ENCODE peak calls at places on chromosomes 2 and 18, in nine cellular contexts. P is HFFc6, S is AG04450, U is body of pancreas, W is brain microvascular endothelial cell, X is foreskin fibroblast, M is Calu3, K is AG09309, I is psoas muscle. T is an unnamed sample.

GRCh38 chr2:9473985-9474360 is 378 bp upstream of the IAH1 start:
- DNase-seq in P (no peak), S (no peak), U (peak), W (no peak), X (peak), M (peak), K (no peak), I (peak), T (no peak)

GRCh38 chr2:32005371-32005976 is 5.3 kb downstream of the MEMO1 start:
- DNase-seq in P (no peak), S (no peak), U (no peak), W (no peak), X (no peak), M (no peak), K (no peak), I (no peak), T (no peak)

GRCh38 chr2:35292269-35292668 is 1063.3 kb upstream of the CRIM1 start:
- DNase-seq in P (no peak), S (no peak), U (no peak), W (no peak), X (peak), M (no peak), K (no peak), I (no peak), T (no peak)

GRCh38 chr2:70785137-70785911 is 5.1 kb downstream of the FIGLA start:
- DNase-seq in P (peak), S (no peak), U (no peak), W (peak), X (peak), M (peak), K (no peak), I (no peak), T (no peak)

GRCh38 chr2:141497262-141497661 is 633.6 kb downstream of the LRP1B start:
- DNase-seq in P (no peak), S (no peak), U (no peak), W (no peak), X (no peak), M (no peak), K (no peak), I (no peak), T (no peak)

GRCh38 chr2:230956827-230957755 is 32.0 kb upstream of the GPR55 start:
- DNase-seq in P (peak), S (no peak), U (peak), W (peak), X (peak), M (peak), K (no peak), I (no peak), T (no peak)

GRCh38 chr18:62617793-62618591 is 95.2 kb downstream of the ZCCHC2 start:
- DNase-seq in P (no peak), S (no peak), U (no peak), W (no peak), X (no peak), M (no peak), K (no peak), I (no peak), T (no peak)

GRCh38 chr2:240930096-240930630 is 24.0 kb downstream of the CROCC2 start:
- DNase-seq in P (no peak), S (no peak), U (no peak), W (no peak), X (no peak), M (peak), K (no peak), I (peak), T (no peak)

GRCh38 chr2:145169285-145169684 is 649.4 kb upstream of the ZEB2 start:
- DNase-seq in P (no peak), S (no peak), U (no peak), W (no peak), X (peak), M (no peak), K (no peak), I (no peak), T (no peak)

GRCh38 chr2:185970148-185970852 is 231.7 kb downstream of the FSIP2 start:
- DNase-seq in P (no peak), S (no peak), U (no peak), W (no peak), X (peak), M (peak), K (no peak), I (no peak), T (no peak)

GRCh38 chr18:21243041-21243431 is 1.0 kb downstream of the GREB1L start:
- DNase-seq in P (no peak), S (no peak), U (no peak), W (no peak), X (peak), M (peak), K (no peak), I (no peak), T (no peak)

GRCh38 chr2:120544522-120544921 is 191.1 kb upstream of the GLI2 start:
- DNase-seq in P (no peak), S (no peak), U (no peak), W (no peak), X (no peak), M (no peak), K (no peak), I (no peak), T (no peak)

GRCh38 chr2:120219766-120220165 is 3.4 kb downstream of the TMEM185B start:
- DNase-seq in P (no peak), S (no peak), U (no peak), W (no peak), X (peak), M (no peak), K (no peak), I (peak), T (no peak)

GRCh38 chr2:129831018-129831417 is 148.4 kb upstream of the RAB6C start:
- DNase-seq in P (no peak), S (no peak), U (no peak), W (no peak), X (no peak), M (no peak), K (no peak), I (no peak), T (no peak)

GRCh38 chr2:129828829-129829228 is 150.6 kb upstream of the RAB6C start:
- DNase-seq in P (no peak), S (no peak), U (no peak), W (no peak), X (no peak), M (no peak), K (no peak), I (no peak), T (no peak)

GRCh38 chr2:129823044-129823443 is 156.4 kb upstream of the RAB6C start:
- DNase-seq in P (no peak), S (no peak), U (no peak), W (no peak), X (no peak), M (no peak), K (no peak), I (no peak), T (no peak)

GRCh38 chr2:129829577-129829976 is 149.9 kb upstream of the RAB6C start:
- DNase-seq in P (no peak), S (no peak), U (no peak), W (no peak), X (no peak), M (no peak), K (no peak), I (no peak), T (no peak)

GRCh38 chr2:129827251-129827894 is 152.1 kb upstream of the RAB6C start:
- DNase-seq in P (no peak), S (no peak), U (no peak), W (no peak), X (no peak), M (no peak), K (no peak), I (no peak), T (no peak)
- TF ChIP-seq CTCF in P (no peak), S (no peak), U (no peak), W (no peak), X (no peak), M (no peak), K (no peak), I (no peak), T (no peak)

GRCh38 chr2:23801396-23801795 is 125.5 kb downstream of the ATAD2B start:
- DNase-seq in P (peak), S (peak), U (no peak), W (no peak), X (peak), M (no peak), K (peak), I (no peak), T (peak)

GRCh38 chr2:23803275-23803964 is 123.5 kb downstream of the ATAD2B start:
- DNase-seq in P (peak), S (peak), U (no peak), W (peak), X (peak), M (no peak), K (peak), I (no peak), T (no peak)

GRCh38 chr2:23806665-23807064 is 120.3 kb downstream of the ATAD2B start:
- DNase-seq in P (no peak), S (no peak), U (no peak), W (no peak), X (no peak), M (no peak), K (no peak), I (no peak), T (no peak)

GRCh38 chr2:23806201-23806600 is 120.7 kb downstream of the ATAD2B start:
- DNase-seq in P (no peak), S (no peak), U (no peak), W (no peak), X (no peak), M (no peak), K (no peak), I (no peak), T (no peak)

DNA sequence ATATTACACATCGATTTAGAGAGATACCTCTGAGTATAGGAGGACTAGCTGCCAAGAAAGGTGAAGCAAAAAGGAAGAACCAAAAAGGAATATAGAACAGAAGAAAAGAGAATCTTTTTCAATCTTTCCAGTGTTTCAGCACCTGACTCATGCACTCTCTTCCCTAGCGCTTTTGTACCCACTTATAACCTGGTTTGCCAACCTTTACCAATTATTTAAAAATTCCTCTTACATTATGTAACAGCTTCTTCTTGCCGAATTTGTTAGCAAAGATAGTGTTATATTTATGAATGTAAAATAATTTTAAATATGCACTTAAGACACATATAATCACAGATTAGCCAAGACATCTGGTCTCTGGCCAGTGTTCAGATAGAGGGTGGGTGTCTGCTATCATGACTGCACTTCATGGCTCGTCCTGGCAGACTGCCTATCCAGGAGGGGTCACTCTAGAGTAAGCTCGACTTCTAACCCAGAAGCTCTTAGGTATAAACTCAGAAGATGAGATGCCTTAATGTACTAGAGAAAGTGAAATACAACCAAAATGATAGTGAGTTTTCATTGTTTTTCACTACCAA is 122.9 kb downstream of the ATAD2B start:
- DNase-seq in P (peak), S (peak), U (peak), W (peak), X (peak), M (peak), K (no peak), I (peak), T (no peak)
- TF ChIP-seq CTCF in P (peak), S (peak), U (no peak), W (peak), X (no peak), M (no peak), K (peak), I (peak), T (peak)

DNA sequence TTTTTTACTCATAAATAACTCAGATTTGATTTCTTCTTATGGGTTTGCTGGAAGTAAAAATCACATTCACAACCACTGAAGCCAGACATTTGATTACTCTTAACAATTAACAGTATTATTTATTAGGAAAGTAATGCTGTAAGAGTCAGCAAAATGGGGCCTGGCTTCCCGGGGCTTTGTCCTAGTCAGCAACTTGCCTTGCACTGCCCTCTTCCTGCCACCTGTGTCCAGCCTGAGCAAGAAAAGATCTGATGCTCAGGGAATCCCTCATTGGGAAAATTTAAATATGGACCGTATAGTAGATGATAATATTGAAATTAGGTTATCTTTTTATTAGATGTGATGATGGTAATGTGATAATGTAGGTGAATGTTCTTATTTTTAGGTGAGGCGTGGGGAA is 30.8 kb upstream of the ACYP2 start:
- DNase-seq in P (no peak), S (no peak), U (peak), W (peak), X (peak), M (peak), K (no peak), I (no peak), T (no peak)
- TF ChIP-seq CTCF in P (peak), S (peak), U (peak), W (peak), X (peak), M (no peak), K (peak), I (peak), T (peak)

GRCh38 chr2:47499621-47500309 is 96.8 kb downstream of the MSH2 start:
- DNase-seq in P (no peak), S (no peak), U (no peak), W (no peak), X (no peak), M (no peak), K (no peak), I (no peak), T (no peak)

GRCh38 chr2:47499093-47499492 is 96.1 kb downstream of the MSH2 start:
- DNase-seq in P (no peak), S (no peak), U (no peak), W (no peak), X (no peak), M (no peak), K (no peak), I (no peak), T (no peak)

GRCh38 chr2:47501374-47502200 is 98.6 kb downstream of the MSH2 start:
- DNase-seq in P (peak), S (no peak), U (no peak), W (peak), X (peak), M (no peak), K (peak), I (no peak), T (no peak)

GRCh38 chr2:47494267-47495130 is 91.5 kb downstream of the MSH2 start:
- DNase-seq in P (no peak), S (no peak), U (no peak), W (no peak), X (no peak), M (no peak), K (no peak), I (no peak), T (no peak)

DNA sequence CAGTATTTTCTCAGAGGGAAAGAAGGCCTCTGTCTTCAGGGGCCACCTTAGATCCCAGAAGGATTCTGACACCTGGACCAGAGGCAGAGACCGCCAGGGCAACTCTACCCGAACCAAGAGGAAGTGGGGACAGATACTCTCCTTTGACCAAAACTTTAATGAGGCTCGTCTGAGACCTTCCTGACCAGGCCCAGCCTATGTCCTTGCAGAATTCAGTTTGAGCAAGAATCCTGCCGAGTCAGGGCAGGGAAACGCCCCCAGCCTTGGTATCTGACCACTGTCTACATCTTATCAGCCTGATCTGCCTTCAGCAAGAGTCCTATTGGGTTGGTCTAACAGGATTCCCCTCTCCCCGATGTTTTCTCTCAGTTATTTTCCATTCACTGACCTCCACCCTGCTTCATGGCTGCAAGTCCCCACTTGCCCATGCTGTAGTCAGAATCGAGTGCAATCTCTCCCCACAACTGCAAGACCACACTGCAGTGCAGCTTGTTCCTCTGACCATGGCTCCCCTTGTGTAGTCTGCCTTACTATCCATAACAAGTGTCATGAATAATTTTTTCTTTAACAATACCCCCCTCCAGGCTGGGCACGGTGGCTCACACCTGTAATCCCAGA is 95.0 kb downstream of the MSH2 start:
- DNase-seq in P (no peak), S (no peak), U (no peak), W (no peak), X (no peak), M (no peak), K (no peak), I (no peak), T (no peak)
- TF ChIP-seq CTCF in P (no peak), S (no peak), U (no peak), W (no peak), X (no peak), M (no peak), K (no peak), I (no peak), T (no peak)

DNA sequence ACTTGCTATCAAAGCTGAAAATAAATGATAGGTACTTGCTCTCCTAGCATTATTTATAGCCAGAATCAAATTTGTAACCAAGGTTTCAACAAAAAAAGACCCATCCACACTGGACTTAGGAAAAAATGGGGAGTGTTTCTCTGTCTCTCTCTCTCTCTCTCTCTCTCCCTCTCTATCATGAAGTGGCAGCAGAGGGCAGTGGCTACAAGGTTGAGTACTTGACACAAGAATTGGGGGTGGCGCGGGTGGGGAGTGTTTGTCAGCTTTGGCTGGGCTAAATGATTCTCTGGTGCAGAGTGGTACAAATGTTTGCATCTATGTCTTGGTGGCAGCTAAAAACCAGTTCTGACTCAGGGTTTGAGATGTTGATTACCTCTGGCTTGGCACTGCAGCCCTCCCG is 85.0 kb downstream of the RBM43 start:
- DNase-seq in P (no peak), S (no peak), U (no peak), W (no peak), X (no peak), M (no peak), K (no peak), I (no peak), T (no peak)
- TF ChIP-seq CTCF in P (no peak), S (peak), U (no peak), W (no peak), X (no peak), M (no peak), K (no peak), I (no peak), T (no peak)

DNA sequence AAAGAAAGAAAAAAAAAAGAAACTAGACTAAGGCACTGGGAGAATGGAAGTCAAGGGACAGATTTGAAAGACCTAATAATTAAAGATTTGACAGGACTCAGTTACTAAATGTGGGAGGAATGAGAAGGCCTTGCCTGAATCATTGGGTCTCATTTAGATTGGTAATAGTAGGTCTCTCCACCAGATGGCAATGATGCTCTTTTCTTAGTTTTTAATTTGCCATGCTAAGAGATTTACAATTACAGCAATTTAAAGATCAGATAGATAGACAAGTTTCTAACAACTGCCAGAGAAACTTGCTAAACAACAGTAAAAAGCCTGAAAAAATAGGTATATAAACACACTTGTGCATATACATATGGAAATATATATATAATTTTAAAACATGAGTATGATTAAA is 153.0 kb downstream of the TMEM247 start:
- DNase-seq in P (peak), S (no peak), U (no peak), W (no peak), X (peak), M (no peak), K (peak), I (no peak), T (no peak)
- TF ChIP-seq CTCF in P (peak), S (peak), U (peak), W (peak), X (peak), M (peak), K (peak), I (peak), T (peak)

DNA sequence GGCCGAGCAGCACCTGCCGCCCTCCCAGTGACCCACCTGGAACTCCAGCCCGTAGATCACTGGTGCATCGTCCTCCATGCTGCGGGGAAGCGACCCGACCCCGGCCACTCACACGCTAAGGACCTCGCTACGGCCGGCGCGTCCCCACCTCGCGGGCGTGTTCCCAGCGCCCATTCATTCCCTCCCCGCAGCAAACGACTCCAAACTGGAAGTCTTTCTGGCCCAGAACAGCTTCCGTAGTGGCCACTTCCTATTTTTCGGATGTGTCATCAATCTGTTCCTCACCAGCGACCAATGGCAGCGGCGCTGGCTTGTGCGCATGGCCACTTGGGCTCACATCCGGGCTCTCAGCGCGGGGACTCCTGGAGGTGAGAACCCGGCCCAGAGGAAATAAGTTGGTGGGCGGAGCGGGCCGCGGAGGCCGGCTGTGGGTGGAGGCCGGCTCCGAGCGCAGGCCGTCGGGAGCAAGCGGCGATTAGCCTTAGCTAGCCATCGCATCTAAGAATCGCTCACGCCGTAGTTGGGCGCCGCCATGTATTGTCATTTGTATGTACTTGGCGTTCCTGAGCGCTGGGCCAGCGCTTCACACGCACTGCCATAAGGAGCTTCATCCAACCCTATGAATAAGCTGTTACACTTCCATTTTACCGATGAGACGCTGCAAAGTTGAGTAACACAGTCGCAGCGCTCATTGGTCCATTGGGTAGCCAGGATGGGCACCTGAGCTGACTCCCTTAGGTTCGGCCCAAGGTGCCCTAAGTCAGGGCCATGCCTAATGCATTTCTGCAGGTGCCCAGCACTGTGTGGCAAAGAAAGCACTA is at the start of gene EIPR1:
- DNase-seq in P (peak), S (peak), U (peak), W (peak), X (peak), M (peak), K (peak), I (peak), T (peak)
- TF ChIP-seq CTCF in P (no peak), S (no peak), U (peak), W (no peak), X (no peak), M (no peak), K (peak), I (peak), T (no peak)